ENCODE peak calls at places on chromosomes 11 and 22, in ten cellular contexts. X is HepG2; K is CD8-positive, alpha-beta T cell; V is lower lobe of right lung; A is fibroblast of lung; F is SJSA1; B is body of pancreas; T is A549; W is neuronal stem cell; Z is HCT116. J is an unnamed sample. For H3K4me1, the result is how much of the 10 kb centered on the place peaks cover.

GRCh38 chr11:74006743-74007304 is 2.1 kb downstream of the UCP3 start:
- DNase-seq in V (no peak), A (no peak), K (no peak), W (no peak), B (no peak), F (no peak), T (no peak), Z (no peak), X (no peak), J (no peak)

GRCh38 chr11:57680552-57680874 is 12.6 kb downstream of the ZDHHC5 start:
- DNase-seq in X (no peak), B (no peak), V (no peak), W (no peak), K (no peak), A (no peak), T (no peak), F (no peak), Z (no peak), J (no peak)

GRCh38 chr11:3781423-3781822 is 15.9 kb downstream of the NUP98 start:
- DNase-seq in Z (no peak), W (no peak), K (no peak), V (no peak), T (no peak), X (no peak), A (no peak), B (no peak), F (no peak), J (no peak)

GRCh38 chr11:126046796-126047195 is 15.9 kb downstream of the CDON start:
- DNase-seq in X (no peak), K (no peak), W (no peak), F (no peak), T (no peak), A (no peak), Z (no peak), B (no peak), V (no peak), J (no peak)

GRCh38 chr11:76753950-76754349 is 29.2 kb upstream of the TSKU start:
- DNase-seq in W (no peak), V (no peak), A (no peak), B (no peak), K (no peak), T (no peak), Z (no peak), F (no peak), X (no peak), J (no peak)

GRCh38 chr11:37973926-37974325 is 1375.9 kb upstream of the RAG2 start:
- DNase-seq in B (no peak), W (no peak), Z (no peak), K (no peak), X (no peak), A (no peak), T (no peak), V (no peak), F (no peak), J (no peak)

GRCh38 chr22:23840026-23840425 is 1.2 kb upstream of the DERL3 start:
- DNase-seq in W (no peak), K (no peak), F (no peak), X (no peak), T (no peak), V (no peak), B (no peak), A (no peak), Z (no peak), J (no peak)

GRCh38 chr11:126132319-126132718 is 69.7 kb upstream of the CDON start:
- DNase-seq in B (peak), W (no peak), X (no peak), V (peak), A (no peak), K (no peak), T (no peak), F (no peak), Z (peak), J (no peak)

GRCh38 chr11:90204832-90205646 is 17.8 kb downstream of the CHORDC1 start:
- DNase-seq in B (peak), K (no peak), W (peak), X (peak), T (peak), F (peak), A (peak), V (no peak), Z (peak), J (peak)

GRCh38 chr11:125074511-125075241 is 11.6 kb downstream of the SLC37A2 start:
- DNase-seq in Z (no peak), W (no peak), F (no peak), B (no peak), V (no peak), T (no peak), X (no peak), K (no peak), A (no peak), J (no peak)

GRCh38 chr11:85299247-85299646 is 327.9 kb downstream of the DLG2 start:
- DNase-seq in K (no peak), X (no peak), W (no peak), A (no peak), B (no peak), T (peak), Z (no peak), V (no peak), F (no peak), J (no peak)

GRCh38 chr22:30305906-30306628 is 16.8 kb upstream of the CASTOR1 start:
- DNase-seq in W (no peak), Z (no peak), T (no peak), X (no peak), B (no peak), V (no peak), F (no peak), A (no peak), K (peak), J (peak)

GRCh38 chr22:30306629-30307016 is 17.3 kb upstream of the CASTOR1 start:
- DNase-seq in F (no peak), B (no peak), W (no peak), Z (no peak), T (no peak), A (no peak), X (no peak), V (no peak), K (no peak), J (no peak)

GRCh38 chr22:30302810-30303138 is 13.5 kb upstream of the CASTOR1 start:
- DNase-seq in K (no peak), W (no peak), A (no peak), T (no peak), X (no peak), F (no peak), B (no peak), V (no peak), Z (no peak), J (no peak)

GRCh38 chr22:30305519-30305905 is 16.2 kb upstream of the CASTOR1 start:
- DNase-seq in X (no peak), W (no peak), K (peak), V (no peak), B (peak), F (no peak), T (no peak), Z (no peak), A (no peak), J (peak)

GRCh38 chr22:30304495-30305244 is 15.4 kb upstream of the CASTOR1 start:
- DNase-seq in W (no peak), X (no peak), T (no peak), Z (no peak), V (no peak), F (no peak), K (no peak), A (no peak), B (peak), J (no peak)
- H3K4me1 ChIP-seq in W (under half), X (under half), T (under half), Z (half or more), V (half or more), F (under half), K (half or more), A (under half), B (half or more), J (half or more)

DNA sequence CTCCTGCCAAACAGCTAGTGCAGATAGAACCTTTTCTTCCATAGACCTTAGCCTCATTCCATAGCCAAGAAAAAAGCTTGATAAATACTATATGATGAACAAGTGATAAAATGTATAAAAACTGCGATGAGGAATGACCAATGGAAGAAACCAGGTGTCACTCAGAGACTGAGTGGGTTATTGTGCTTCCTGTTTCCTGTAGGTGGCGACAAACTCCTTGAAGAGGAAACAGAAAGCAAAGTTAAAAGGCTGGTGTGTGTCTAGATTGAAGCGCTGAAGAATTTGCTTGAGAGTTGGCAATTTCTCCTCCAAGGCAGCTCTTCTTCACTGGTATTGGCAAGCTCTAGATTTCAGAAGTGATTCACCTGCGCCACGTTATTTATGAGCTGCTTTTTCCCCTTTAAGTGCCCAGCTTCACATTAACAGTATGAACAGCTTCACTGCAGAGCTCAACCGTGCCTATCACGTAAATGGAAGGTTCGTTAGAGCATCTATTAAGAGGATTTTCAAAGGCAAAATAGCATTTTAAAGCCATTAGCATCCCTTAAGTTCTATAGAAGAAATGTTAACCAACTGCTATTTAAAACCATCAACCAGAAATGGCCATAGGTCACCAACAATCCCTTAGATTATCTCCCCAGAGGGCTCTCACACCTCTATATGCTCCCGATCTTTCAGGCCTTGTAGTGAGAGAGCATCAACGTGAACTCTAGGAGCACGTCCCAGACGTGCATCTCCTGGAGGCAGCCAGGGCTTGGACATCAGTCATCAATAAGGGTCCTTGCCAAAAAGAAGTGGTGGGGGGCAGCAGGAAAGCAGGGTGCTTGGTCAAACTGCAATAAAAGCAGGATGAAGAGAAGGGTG is 179.4 kb downstream of the CADM1 start:
- DNase-seq in F (peak), X (peak), K (peak), V (no peak), T (peak), W (peak), Z (no peak), B (peak), A (peak), J (no peak)
- H3K4me3 ChIP-seq in F (no peak), X (no peak), K (no peak), V (no peak), T (no peak), W (no peak), Z (no peak), B (no peak), A (no peak), J (no peak)

GRCh38 chr11:70174846-70175764 is 28.0 kb upstream of the FADD start:
- DNase-seq in F (no peak), K (no peak), V (no peak), T (no peak), B (no peak), Z (no peak), A (no peak), X (no peak), W (peak), J (no peak)

GRCh38 chr11:70182266-70182665 is 20.8 kb upstream of the FADD start:
- DNase-seq in W (no peak), A (no peak), X (no peak), K (no peak), V (no peak), F (no peak), T (no peak), B (no peak), Z (no peak), J (no peak)

GRCh38 chr11:70173018-70173417 is 30.1 kb upstream of the FADD start:
- DNase-seq in T (no peak), F (no peak), X (peak), V (no peak), Z (no peak), W (no peak), B (no peak), A (peak), K (no peak), J (no peak)

GRCh38 chr11:70180906-70181305 is 22.2 kb upstream of the FADD start:
- DNase-seq in T (no peak), B (no peak), A (no peak), K (no peak), V (no peak), X (no peak), F (no peak), Z (no peak), W (no peak), J (no peak)

GRCh38 chr11:70176940-70177689 is 26.0 kb upstream of the FADD start:
- DNase-seq in W (no peak), K (peak), V (peak), A (no peak), T (peak), F (peak), B (no peak), Z (peak), X (peak), J (peak)
- H3K27ac ChIP-seq in W (no peak), K (no peak), V (no peak), A (no peak), T (no peak), F (no peak), B (no peak), Z (no peak), X (no peak), J (no peak)

DNA sequence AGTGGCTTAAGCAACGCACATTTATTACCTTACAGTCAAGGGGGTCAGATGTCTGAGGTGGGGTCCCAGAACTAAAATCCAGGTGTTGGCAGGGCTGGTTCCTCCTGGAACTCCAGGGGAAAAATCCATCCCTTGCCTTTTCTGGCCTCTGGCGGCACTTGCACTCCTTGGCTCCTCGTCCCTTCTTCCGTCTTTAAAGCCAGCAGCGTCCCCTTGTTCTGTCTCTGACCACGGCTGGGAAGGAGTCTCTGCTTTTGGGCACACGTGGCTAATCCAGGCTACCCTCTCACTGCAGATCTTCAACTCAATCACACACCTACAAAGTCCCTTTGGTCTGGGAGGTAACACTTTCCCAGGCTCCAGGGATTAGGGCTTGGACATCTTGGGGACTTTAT is 73.5 kb upstream of the WNT7B start:
- DNase-seq in T (no peak), W (no peak), X (no peak), B (peak), Z (no peak), A (no peak), V (no peak), K (no peak), F (no peak), J (no peak)
- H3K4me1 ChIP-seq in T (under half), W (under half), X (under half), B (half or more), Z (under half), A (under half), V (half or more), K (under half), F (under half), J (half or more)

DNA sequence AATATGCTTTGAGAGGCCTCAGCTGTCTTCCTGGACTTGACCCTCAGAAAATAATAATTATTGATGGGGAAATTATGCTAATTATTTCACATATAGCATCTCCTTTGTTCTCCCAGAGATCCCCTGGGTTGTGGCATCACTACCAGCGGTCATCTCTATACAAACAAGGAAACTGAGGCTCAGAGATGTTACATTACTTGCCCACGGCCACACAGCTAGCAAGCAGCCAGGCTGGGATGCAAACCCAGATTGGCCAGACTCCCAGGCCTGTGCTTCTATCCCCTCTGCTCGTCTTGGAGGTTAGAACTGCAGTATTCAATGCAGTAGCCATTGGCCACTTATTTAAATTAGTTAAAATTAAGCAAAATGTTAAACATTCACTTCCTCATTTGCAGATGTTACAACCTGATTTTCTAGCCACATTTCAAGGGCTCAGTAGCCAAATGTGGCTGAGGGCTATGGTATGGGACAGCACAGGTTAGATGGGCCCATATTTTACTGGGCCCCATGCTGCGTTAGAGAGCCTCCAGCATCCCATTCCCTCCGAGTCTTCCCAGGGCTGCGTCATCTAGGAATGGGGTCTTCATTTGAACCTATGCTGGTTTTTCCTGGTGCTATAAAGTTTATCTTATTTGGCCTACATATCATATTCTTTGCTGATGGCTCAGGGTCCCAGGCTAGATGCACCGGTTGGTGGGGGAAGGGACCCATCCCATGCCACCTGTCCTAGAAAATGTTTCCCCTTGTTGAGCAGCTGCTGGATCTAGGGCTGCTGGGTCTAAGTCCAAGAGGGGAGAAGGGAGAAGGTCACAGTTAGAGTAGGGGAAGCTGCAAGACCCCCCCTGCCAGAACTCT is 2.2 kb downstream of the SLC35C1 start:
- DNase-seq in X (no peak), T (no peak), V (no peak), K (no peak), Z (no peak), B (no peak), W (no peak), F (no peak), A (no peak), J (no peak)
- H3K4me3 ChIP-seq in X (peak), T (no peak), V (peak), K (no peak), Z (no peak), B (no peak), W (no peak), F (no peak), A (peak), J (no peak)

DNA sequence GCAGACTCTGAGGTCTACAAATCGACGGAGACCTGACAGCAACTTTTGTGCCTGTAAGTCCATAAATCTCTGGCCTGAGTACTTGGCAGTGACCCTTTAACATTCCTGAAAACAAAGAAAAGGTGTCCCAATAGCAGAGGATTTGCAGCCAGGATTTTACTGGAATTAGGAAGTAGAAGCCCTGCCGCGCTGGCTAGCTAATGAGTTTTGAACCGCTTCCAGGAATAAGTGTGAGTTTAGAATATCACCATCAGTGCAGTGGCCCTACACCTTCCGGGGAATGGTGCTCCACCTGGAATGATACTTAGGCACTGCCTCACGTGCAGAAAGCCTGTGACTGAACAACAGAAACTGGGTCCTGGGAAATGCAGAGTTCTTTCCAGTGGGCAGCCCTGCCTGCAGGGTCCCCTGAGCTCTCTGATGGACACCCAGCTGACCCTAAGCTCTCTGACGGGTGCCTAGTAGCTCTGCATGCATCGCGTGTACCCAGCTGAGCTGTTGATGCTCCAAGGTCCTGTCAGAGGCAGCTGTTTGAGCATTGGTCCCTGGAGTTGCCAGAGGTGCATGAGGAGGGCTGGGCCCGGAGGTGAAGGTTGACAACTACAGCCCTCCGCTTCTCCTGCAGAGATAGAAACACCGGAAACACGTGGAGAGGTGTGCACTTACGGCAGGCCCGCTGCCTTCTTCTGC is 380.9 kb downstream of the TBC1D22A start:
- DNase-seq in B (peak), F (no peak), X (no peak), T (no peak), Z (no peak), K (no peak), W (no peak), A (no peak), V (no peak), J (no peak)
- H3K27ac ChIP-seq in B (peak), F (no peak), X (no peak), T (no peak), Z (no peak), K (no peak), W (no peak), A (no peak), V (no peak), J (no peak)

DNA sequence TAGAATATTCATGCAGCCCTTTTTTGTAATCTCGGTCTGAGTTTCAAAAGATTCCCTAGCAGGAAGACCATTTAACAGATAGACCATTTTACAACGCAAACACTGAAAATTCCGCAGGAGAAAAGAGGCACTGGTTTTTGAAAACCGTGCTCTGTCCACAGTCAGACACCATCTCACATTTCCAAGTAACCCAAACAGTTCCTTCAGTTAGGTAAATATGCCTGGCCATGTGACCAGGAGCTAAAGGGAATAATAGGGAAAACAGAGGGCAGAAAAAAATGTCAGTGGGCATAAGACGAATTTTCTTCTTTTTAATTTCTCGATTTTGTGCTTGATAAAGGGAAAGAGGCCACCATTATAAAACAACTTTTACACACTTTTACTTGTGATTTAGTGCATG is 1.4 kb upstream of the JAM3 start:
- DNase-seq in K (no peak), X (no peak), A (no peak), Z (no peak), T (no peak), B (no peak), F (no peak), W (no peak), V (no peak), J (no peak)
- H3K4me1 ChIP-seq in K (under half), X (under half), A (under half), Z (under half), T (under half), B (under half), F (under half), W (under half), V (under half), J (under half)

DNA sequence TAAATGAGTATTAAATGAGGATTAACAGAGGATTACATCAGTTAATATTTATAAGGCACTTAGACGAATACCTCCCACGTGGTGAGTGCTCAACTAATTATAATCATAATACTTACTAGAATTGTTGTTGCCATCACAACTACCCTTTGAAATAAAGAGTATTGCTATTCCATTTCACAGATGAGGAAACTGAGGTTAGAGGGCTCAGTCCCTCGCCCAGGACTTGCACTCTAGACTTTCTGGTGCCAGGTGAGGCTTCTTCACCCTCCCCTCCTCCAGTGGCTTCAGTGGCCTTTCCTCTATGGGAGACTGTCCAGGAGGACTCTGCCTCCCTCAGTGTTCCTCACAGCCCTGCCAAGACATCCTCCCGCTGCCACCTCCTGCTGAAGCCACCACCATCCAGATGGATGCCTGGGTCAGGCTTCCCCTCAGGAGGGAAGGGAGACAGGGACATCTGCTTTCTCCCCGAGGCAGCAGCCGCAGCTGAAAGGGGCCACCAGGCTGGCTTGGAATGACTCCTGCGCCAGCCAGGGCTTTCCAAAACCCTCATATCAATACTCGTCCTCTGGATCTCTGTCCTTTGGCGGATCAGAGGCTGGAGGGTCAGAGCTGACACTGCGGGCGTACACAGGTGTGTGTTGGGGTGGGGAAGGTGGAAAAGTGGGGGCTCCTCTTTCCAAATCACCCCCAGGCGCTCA is 580.1 kb downstream of the BUD13 start:
- DNase-seq in X (no peak), Z (no peak), F (no peak), V (no peak), A (no peak), W (no peak), T (no peak), B (no peak), K (no peak), J (no peak)
- H3K4me3 ChIP-seq in X (no peak), Z (no peak), F (no peak), V (peak), A (peak), W (peak), T (no peak), B (no peak), K (no peak), J (no peak)